ENCODE peak calls at places on chromosomes 11 and 22, in four cellular contexts. F, D, E and R are unnamed samples.

GRCh38 chr22:30325065-30325720 is 1.5 kb downstream of the TBC1D10A start:
- DNase-seq in F (peak), D (no peak), E (no peak), R (peak)

GRCh38 chr11:1285876-1286275 is 23.6 kb downstream of the TOLLIP start:
- DNase-seq in F (no peak), D (no peak), E (no peak), R (no peak)

GRCh38 chr22:26552466-26552865 is 37.5 kb downstream of the TPST2 start:
- DNase-seq in F (no peak), D (no peak), E (no peak), R (no peak)

GRCh38 chr11:86067230-86068137 is 1.4 kb downstream of the PICALM start:
- DNase-seq in F (no peak), D (no peak), E (no peak), R (no peak)

GRCh38 chr11:898160-898517 is 12.5 kb downstream of the CHID1 start:
- DNase-seq in F (no peak), D (no peak), E (no peak), R (peak)

GRCh38 chr11:123054301-123055065 is 7.5 kb downstream of the HSPA8 start:
- DNase-seq in F (no peak), D (no peak), E (no peak), R (peak)

GRCh38 chr11:4164884-4165590 is 70.4 kb downstream of the RRM1 start:
- DNase-seq in F (no peak), D (no peak), E (no peak), R (no peak)

GRCh38 chr11:9719949-9720646 is 56.2 kb downstream of the SWAP70 start:
- DNase-seq in F (no peak), D (no peak), E (no peak), R (no peak)

GRCh38 chr22:31957970-31958594 is 13.7 kb downstream of the YWHAH start:
- DNase-seq in F (no peak), D (no peak), E (no peak), R (no peak)

GRCh38 chr11:35354644-35355043 is 64.7 kb downstream of the SLC1A2 start:
- DNase-seq in F (no peak), D (no peak), E (no peak), R (no peak)

GRCh38 chr22:19514831-19515565 is 9.2 kb downstream of the CLDN5 start:
- DNase-seq in F (no peak), D (no peak), E (no peak), R (no peak)

GRCh38 chr11:107018274-107018901 is at the start of gene GUCY1A2:
- DNase-seq in F (no peak), D (no peak), E (peak), R (peak)

GRCh38 chr11:123062892-123063395 is 1.0 kb upstream of the HSPA8 start:
- DNase-seq in F (no peak), D (no peak), E (no peak), R (no peak)

GRCh38 chr11:120303004-120303637 is 22.0 kb upstream of the TLCD5 start:
- DNase-seq in F (peak), D (peak), E (peak), R (peak)

GRCh38 chr11:35785287-35786167 is 123.0 kb downstream of the TRIM44 start:
- DNase-seq in F (no peak), D (no peak), E (no peak), R (no peak)

GRCh38 chr22:19943665-19944026 is 2.0 kb upstream of the TXNRD2 start:
- DNase-seq in F (no peak), D (peak), E (no peak), R (no peak)

GRCh38 chr11:36300651-36301050 is 4.6 kb downstream of the PRR5L start:
- DNase-seq in F (peak), D (peak), E (peak), R (no peak)

GRCh38 chr11:77547863-77548551 is 41.7 kb upstream of the AQP11 start:
- DNase-seq in F (peak), D (no peak), E (peak), R (peak)

GRCh38 chr11:119101367-119101758 is 290 bp downstream of the DPAGT1 start:
- DNase-seq in F (peak), D (no peak), E (no peak), R (no peak)

GRCh38 chr11:80783561-80783960 is 1342.7 kb upstream of the TENM4 start:
- DNase-seq in F (no peak), D (no peak), E (no peak), R (no peak)

GRCh38 chr22:42273855-42274451 is 3.5 kb upstream of the TCF20 start:
- DNase-seq in F (no peak), D (no peak), E (no peak), R (peak)

GRCh38 chr11:118314985-118315384 is 10.5 kb downstream of the CD3E start:
- DNase-seq in F (no peak), D (no peak), E (no peak), R (no peak)

GRCh38 chr11:47908198-47908597 is 60.0 kb upstream of the NUP160 start:
- DNase-seq in F (no peak), D (no peak), E (no peak), R (no peak)

GRCh38 chr22:47092896-47093311 is 330.5 kb downstream of the TBC1D22A start:
- DNase-seq in F (no peak), D (no peak), E (no peak), R (no peak)

GRCh38 chr11:80980221-80980620 is 1539.4 kb upstream of the TENM4 start:
- DNase-seq in F (no peak), D (no peak), E (no peak), R (no peak)

GRCh38 chr11:124177344-124177743 is 5.8 kb upstream of the OR10D3 start:
- DNase-seq in F (no peak), D (no peak), E (no peak), R (no peak)

GRCh38 chr22:47408409-47408808 is 646.0 kb downstream of the TBC1D22A start:
- DNase-seq in F (no peak), D (no peak), E (no peak), R (no peak)

GRCh38 chr22:44753189-44754042 is 1.0 kb downstream of the ARHGAP8 start:
- DNase-seq in F (no peak), D (peak), E (no peak), R (no peak)

GRCh38 chr22:37519268-37520195 is at the start of gene CARD10:
- DNase-seq in F (peak), D (peak), E (peak), R (peak)

GRCh38 chr11:45238724-45239123 is 47.4 kb downstream of the SYT13 start:
- DNase-seq in F (no peak), D (no peak), E (no peak), R (no peak)

GRCh38 chr22:24440718-24441405 is 13.5 kb downstream of the ADORA2A start:
- DNase-seq in F (no peak), D (no peak), E (no peak), R (no peak)

GRCh38 chr11:76244311-76245061 is 38.2 kb upstream of the WNT11 start:
- DNase-seq in F (no peak), D (no peak), E (no peak), R (no peak)

GRCh38 chr11:76245720-76246119 is 39.4 kb upstream of the WNT11 start:
- DNase-seq in F (no peak), D (no peak), E (no peak), R (no peak)

GRCh38 chr11:76242004-76242779 is 35.9 kb upstream of the WNT11 start:
- DNase-seq in F (no peak), D (no peak), E (no peak), R (no peak)

GRCh38 chr11:76243157-76243556 is 36.9 kb upstream of the WNT11 start:
- DNase-seq in F (no peak), D (no peak), E (no peak), R (peak)

GRCh38 chr11:76243648-76244285 is 37.5 kb upstream of the WNT11 start:
- DNase-seq in F (no peak), D (no peak), E (no peak), R (no peak)
- H3K4me3 ChIP-seq in F (no peak), D (no peak), E (no peak), R (no peak)

DNA sequence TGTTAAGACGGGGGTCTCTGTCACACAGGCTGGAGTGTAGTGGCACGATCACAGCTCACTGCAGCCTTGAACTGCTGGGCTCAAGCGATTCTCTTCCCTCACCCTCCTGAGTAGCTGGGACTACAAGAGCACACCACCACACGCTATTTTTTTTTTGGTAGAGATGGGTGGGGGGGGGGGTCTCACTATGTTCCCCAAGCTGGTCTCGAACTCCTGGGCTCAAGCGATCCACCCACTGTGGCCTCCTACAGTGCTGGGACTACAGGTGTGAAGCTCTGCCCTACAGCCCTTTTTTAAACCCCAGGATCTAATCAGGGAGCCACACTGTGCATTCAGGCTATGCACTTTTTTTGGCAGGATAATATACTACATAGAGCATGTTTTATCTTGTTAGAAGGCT is 1.4 kb upstream of the DHCR7 start:
- DNase-seq in F (no peak), D (peak), E (no peak), R (peak)
- H3K4me3 ChIP-seq in F (peak), D (no peak), E (peak), R (peak)

GRCh38 chr11:33375236-33375635 is 118.1 kb downstream of the HIPK3 start:
- DNase-seq in F (no peak), D (no peak), E (no peak), R (no peak)
- H3K4me3 ChIP-seq in F (peak), D (no peak), E (no peak), R (peak)

GRCh38 chr11:10752061-10752460 is 1.0 kb downstream of the CTR9 start:
- DNase-seq in F (no peak), D (no peak), E (no peak), R (no peak)

GRCh38 chr11:10751581-10751940 is 515 bp downstream of the CTR9 start:
- DNase-seq in F (no peak), D (no peak), E (no peak), R (no peak)

GRCh38 chr11:10750838-10751580 is at the start of gene CTR9:
- DNase-seq in F (peak), D (peak), E (peak), R (peak)

GRCh38 chr11:10749476-10749875 is 1.6 kb upstream of the CTR9 start:
- DNase-seq in F (no peak), D (no peak), E (no peak), R (no peak)

DNA sequence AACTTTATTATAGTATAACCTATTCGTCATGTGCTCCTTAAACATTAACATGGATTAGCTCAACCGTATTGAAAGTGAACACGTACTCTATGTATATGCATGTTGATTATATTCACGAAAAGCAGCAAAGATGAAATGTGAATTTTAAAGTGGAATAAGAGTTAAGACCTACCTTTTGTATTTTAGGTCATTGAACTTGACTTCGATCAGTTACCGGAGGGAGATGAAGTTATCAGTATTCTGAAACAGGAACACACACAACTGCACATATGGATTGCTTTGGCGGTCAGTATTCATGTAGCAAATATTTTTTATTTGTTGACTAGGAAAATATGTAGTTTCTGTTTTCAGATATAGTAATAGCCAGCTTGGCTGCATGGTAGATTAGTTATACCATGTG is 1.4 kb downstream of the CTR9 start:
- DNase-seq in F (no peak), D (no peak), E (no peak), R (no peak)
- H3K4me3 ChIP-seq in F (peak), D (no peak), E (peak), R (peak)

GRCh38 chr22:33789690-33790253 is 130.5 kb downstream of the LARGE1 start:
- DNase-seq in F (no peak), D (no peak), E (no peak), R (no peak)
- H3K4me3 ChIP-seq in F (no peak), D (no peak), E (no peak), R (no peak)

GRCh38 chr22:40043086-40043485 is 48.3 kb downstream of the FAM83F start:
- DNase-seq in F (peak), D (peak), E (peak), R (no peak)
- H3K4me3 ChIP-seq in F (no peak), D (no peak), E (no peak), R (no peak)